ENCODE peak calls at places on chromosomes 2 and 18, in four cellular contexts. One of them, this sample, is unnamed.

GRCh38 chr2:43136011-43136799 is 90.2 kb downstream of the ZFP36L2 start:
- DNase-seq in MM.1S: no peak
- DNase-seq in PC-3: no peak
- DNase-seq in hepatocyte: peak
- DNase-seq in this sample: peak

GRCh38 chr2:223203971-223204370 is 152.0 kb downstream of the KCNE4 start:
- DNase-seq in MM.1S: no peak
- DNase-seq in PC-3: peak
- DNase-seq in hepatocyte: no peak
- DNase-seq in this sample: no peak

GRCh38 chr2:127080226-127080940 is 26.6 kb downstream of the BIN1 start:
- DNase-seq in PC-3: no peak
- DNase-seq in MM.1S: no peak
- DNase-seq in hepatocyte: peak
- DNase-seq in this sample: no peak

GRCh38 chr2:37676274-37676673 is 4.8 kb upstream of the CDC42EP3 start:
- DNase-seq in PC-3: peak
- DNase-seq in MM.1S: no peak
- DNase-seq in hepatocyte: no peak
- DNase-seq in this sample: no peak

GRCh38 chr2:20436716-20437470 is 10.0 kb upstream of the RHOB start:
- DNase-seq in PC-3: no peak
- DNase-seq in MM.1S: no peak
- DNase-seq in hepatocyte: no peak
- DNase-seq in this sample: peak

GRCh38 chr2:55357164-55357563 is 62.5 kb downstream of the CCDC88A start:
- DNase-seq in MM.1S: no peak
- DNase-seq in PC-3: no peak
- DNase-seq in hepatocyte: no peak
- DNase-seq in this sample: no peak

GRCh38 chr2:136112317-136112891 is 5.5 kb downstream of the CXCR4 start:
- DNase-seq in MM.1S: no peak
- DNase-seq in PC-3: no peak
- DNase-seq in hepatocyte: no peak
- DNase-seq in this sample: no peak

GRCh38 chr2:27702302-27702701 is 38.6 kb downstream of the SLC4A1AP start:
- DNase-seq in hepatocyte: peak
- DNase-seq in MM.1S: no peak
- DNase-seq in PC-3: no peak
- DNase-seq in this sample: no peak

GRCh38 chr2:156147594-156148330 is 184.8 kb downstream of the NR4A2 start:
- DNase-seq in MM.1S: peak
- DNase-seq in PC-3: peak
- DNase-seq in hepatocyte: no peak
- DNase-seq in this sample: no peak

GRCh38 chr2:122748552-122749011 is 993.1 kb downstream of the TSN start:
- DNase-seq in hepatocyte: peak
- DNase-seq in PC-3: peak
- DNase-seq in MM.1S: no peak
- DNase-seq in this sample: no peak
- H3K4me2 ChIP-seq in hepatocyte: no peak
- H3K4me2 ChIP-seq in PC-3: peak
- H3K4me2 ChIP-seq in MM.1S: no peak
- H3K4me2 ChIP-seq in this sample: no peak

GRCh38 chr2:237194081-237194480 is 108.4 kb downstream of the COPS8 start:
- DNase-seq in MM.1S: no peak
- DNase-seq in PC-3: no peak
- DNase-seq in hepatocyte: no peak
- DNase-seq in this sample: no peak

GRCh38 chr2:237192881-237193280 is 107.2 kb downstream of the COPS8 start:
- DNase-seq in MM.1S: no peak
- DNase-seq in hepatocyte: no peak
- DNase-seq in PC-3: no peak
- DNase-seq in this sample: no peak

GRCh38 chr2:237194906-237195305 is 109.2 kb downstream of the COPS8 start:
- DNase-seq in hepatocyte: no peak
- DNase-seq in MM.1S: no peak
- DNase-seq in PC-3: no peak
- DNase-seq in this sample: no peak

GRCh38 chr2:237191693-237192076 is 106.0 kb downstream of the COPS8 start:
- DNase-seq in PC-3: no peak
- DNase-seq in hepatocyte: no peak
- DNase-seq in MM.1S: no peak
- DNase-seq in this sample: no peak

GRCh38 chr2:237193436-237193835 is 107.7 kb downstream of the COPS8 start:
- DNase-seq in hepatocyte: no peak
- DNase-seq in PC-3: no peak
- DNase-seq in MM.1S: no peak
- DNase-seq in this sample: no peak
- TF ChIP-seq EZH2phosphoT487 in hepatocyte: no peak
- TF ChIP-seq EZH2phosphoT487 in PC-3: no peak
- TF ChIP-seq EZH2phosphoT487 in MM.1S: no peak
- TF ChIP-seq EZH2phosphoT487 in this sample: no peak

DNA sequence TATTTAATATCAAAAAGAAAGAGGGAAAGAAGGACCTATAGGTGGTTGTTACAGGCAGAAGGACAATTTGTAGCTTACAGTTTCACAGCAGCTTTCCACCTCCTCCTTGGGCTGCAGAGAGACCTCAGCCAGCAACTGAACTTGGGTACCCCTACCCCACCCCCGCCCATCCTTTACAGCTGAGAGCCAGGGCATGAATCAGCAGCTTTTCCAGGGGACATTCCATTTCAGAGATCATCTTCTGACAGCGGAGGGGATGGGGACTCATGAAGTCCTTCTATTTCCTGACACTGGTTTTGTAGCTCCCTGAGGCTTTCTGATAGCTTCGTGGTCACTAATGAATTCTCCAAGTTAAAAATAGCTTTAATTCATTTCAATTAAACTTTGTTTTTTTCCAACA is 96.4 kb downstream of the ITGB1BP1 start:
- DNase-seq in MM.1S: no peak
- DNase-seq in PC-3: no peak
- DNase-seq in hepatocyte: no peak
- DNase-seq in this sample: no peak
- H3K4me2 ChIP-seq in MM.1S: no peak
- H3K4me2 ChIP-seq in PC-3: no peak
- H3K4me2 ChIP-seq in hepatocyte: no peak
- H3K4me2 ChIP-seq in this sample: no peak

DNA sequence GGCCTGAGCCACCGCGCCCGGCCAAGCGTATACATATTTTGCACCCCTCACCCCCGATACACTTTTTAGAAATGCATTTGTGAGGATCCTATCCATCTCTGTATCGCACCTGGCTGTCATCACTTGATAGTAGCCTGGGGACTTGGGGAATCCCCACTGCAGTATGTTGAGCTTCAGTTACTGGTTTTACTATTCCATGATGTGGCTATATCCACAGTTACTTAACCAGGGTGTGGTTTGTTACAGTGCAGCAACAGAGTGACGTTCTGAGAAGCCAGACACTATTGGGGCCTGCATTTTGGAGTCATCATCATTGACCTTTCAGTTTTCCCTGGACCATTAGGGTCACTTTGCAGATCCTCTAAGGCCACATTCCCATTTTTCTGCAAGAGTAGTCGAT is 212.7 kb downstream of the AGAP1 start:
- DNase-seq in PC-3: peak
- DNase-seq in hepatocyte: no peak
- DNase-seq in MM.1S: no peak
- DNase-seq in this sample: no peak
- TF ChIP-seq EZH2phosphoT487 in PC-3: no peak
- TF ChIP-seq EZH2phosphoT487 in hepatocyte: no peak
- TF ChIP-seq EZH2phosphoT487 in MM.1S: no peak
- TF ChIP-seq EZH2phosphoT487 in this sample: no peak

GRCh38 chr18:66107546-66107945 is 356.7 kb downstream of the CDH7 start:
- DNase-seq in MM.1S: no peak
- DNase-seq in hepatocyte: no peak
- DNase-seq in PC-3: no peak
- DNase-seq in this sample: no peak
- H3K4me2 ChIP-seq in MM.1S: no peak
- H3K4me2 ChIP-seq in hepatocyte: no peak
- H3K4me2 ChIP-seq in PC-3: no peak
- H3K4me2 ChIP-seq in this sample: no peak

This sample was measured in OCI-LY7.